ENCODE peak calls at places on chromosomes 1 and 21, in five cellular contexts. G is NCI-H1417; T is naive thymus-derived CD4-positive, alpha-beta T cell; N is retina; H is renal cortical epithelial cell. S is an unnamed sample.

GRCh38 chr1:233294991-233295774 is at the start of gene PCNX2:
- DNase-seq in G (peak), T (peak), N (peak), H (peak), S (no peak)

GRCh38 chr1:201790261-201790660 is 38.7 kb upstream of the IPO9 start:
- DNase-seq in G (no peak), T (no peak), N (no peak), H (peak), S (no peak)

GRCh38 chr1:77831976-77832695 is 52.7 kb downstream of the MIGA1 start:
- DNase-seq in G (peak), T (no peak), N (no peak), H (peak), S (no peak)

GRCh38 chr1:181392613-181393170 is 90.6 kb upstream of the CACNA1E start:
- DNase-seq in G (peak), T (no peak), N (no peak), H (no peak), S (no peak)

GRCh38 chr1:11727119-11727518 is 8.8 kb upstream of the AGTRAP start:
- DNase-seq in G (no peak), T (no peak), N (no peak), H (no peak), S (no peak)

GRCh38 chr21:24658926-24659325 is 948.4 kb downstream of the MRPL39 start:
- DNase-seq in G (peak), T (no peak), N (no peak), H (peak), S (no peak)

GRCh38 chr1:247335871-247336270 is 4.2 kb upstream of the ZNF496 start:
- DNase-seq in G (no peak), T (no peak), N (no peak), H (no peak), S (no peak)

GRCh38 chr1:41353744-41354143 is 7.5 kb upstream of the FOXO6 start:
- DNase-seq in G (no peak), T (no peak), N (no peak), H (no peak), S (no peak)

GRCh38 chr1:98732985-98733781 is 71.7 kb downstream of the SNX7 start:
- DNase-seq in G (no peak), T (no peak), N (no peak), H (peak), S (no peak)

GRCh38 chr1:159828916-159829634 is 2.4 kb downstream of the SLAMF8 start:
- DNase-seq in G (no peak), T (no peak), N (no peak), H (no peak), S (peak)

GRCh38 chr1:44632511-44633072 is 41.7 kb downstream of the TMEM53 start:
- DNase-seq in G (peak), T (no peak), N (peak), H (no peak), S (no peak)

GRCh38 chr1:218459878-218460277 is 114.7 kb downstream of the TGFB2 start:
- DNase-seq in G (no peak), T (no peak), N (peak), H (peak), S (peak)

GRCh38 chr1:83932281-83932680 is 66.7 kb downstream of the TTLL7 start:
- DNase-seq in G (no peak), T (no peak), N (no peak), H (no peak), S (no peak)